ENCODE peak calls at places on chromosomes 12 and 14, in five cellular contexts. E, F, H, Q and P are unnamed samples.

GRCh38 chr12:12180575-12180974 is 86.3 kb downstream of the LRP6 start:
- DNase-seq in Q (no peak), H (no peak), E (no peak), F (no peak), P (no peak)

GRCh38 chr14:35347323-35348043 is 55.3 kb downstream of the PSMA6 start:
- DNase-seq in F (no peak), E (no peak), H (no peak), Q (no peak), P (no peak)

GRCh38 chr14:61573748-61574513 is 121.4 kb upstream of the HIF1A start:
- DNase-seq in Q (no peak), E (no peak), H (peak), F (no peak), P (no peak)

GRCh38 chr12:120662879-120663278 is 22.5 kb downstream of the CABP1 start:
- DNase-seq in H (no peak), F (no peak), Q (no peak), E (no peak), P (no peak)

GRCh38 chr12:62861586-62861985 is 73.4 kb downstream of the PPM1H start:
- DNase-seq in F (no peak), E (no peak), H (no peak), Q (no peak), P (no peak)

GRCh38 chr12:56461235-56462159 is 6.9 kb upstream of the SPRYD4 start:
- DNase-seq in Q (peak), H (peak), F (no peak), E (no peak), P (no peak)

GRCh38 chr12:116454950-116455447 is 104.2 kb upstream of the MAP1LC3B2 start:
- DNase-seq in Q (peak), H (peak), F (no peak), E (no peak), P (no peak)

GRCh38 chr12:129788506-129788905 is 115.3 kb downstream of the TMEM132D start:
- DNase-seq in E (no peak), Q (no peak), H (no peak), F (no peak), P (no peak)

GRCh38 chr12:47750229-47750798 is 8.4 kb downstream of the RAPGEF3 start:
- DNase-seq in H (no peak), F (no peak), Q (no peak), E (no peak), P (no peak)

GRCh38 chr12:1837541-1838206 is 17.3 kb downstream of the LRTM2 start:
- DNase-seq in H (peak), Q (peak), E (no peak), F (no peak), P (no peak)

GRCh38 chr12:27974735-27975221 is 2.2 kb upstream of the PTHLH start:
- DNase-seq in F (no peak), H (no peak), Q (no peak), E (no peak), P (no peak)